ENCODE peak calls at places on chromosomes 6 and 20, in four cellular contexts. B, X, V and M are unnamed samples.

GRCh38 chr20:63955846-63956663 is at the start of gene UCKL1:
- DNase-seq in B (peak; percentile 92), V (peak; percentile 52), X (peak; percentile 66), M (peak; percentile 83)

GRCh38 chr20:58237318-58238182 is 9.1 kb upstream of the ANKRD60 start:
- DNase-seq in B (no peak), V (no peak), X (no peak), M (no peak)

GRCh38 chr20:35702051-35702823 is 3.0 kb downstream of the ROMO1 start:
- DNase-seq in B (no peak), X (no peak), V (no peak), M (no peak)

GRCh38 chr20:25338112-25339023 is 52.3 kb downstream of the ABHD12 start:
- DNase-seq in B (no peak), V (no peak), X (no peak), M (no peak)

GRCh38 chr6:31575335-31575901 is at the start of gene TNF:
- DNase-seq in B (peak; percentile 83), X (no peak), V (no peak), M (no peak)

GRCh38 chr6:127458817-127459216 is 372 bp downstream of the KIAA0408 start:
- DNase-seq in B (no peak), V (no peak), X (no peak), M (no peak)

GRCh38 chr20:1823421-1823892 is 71.8 kb upstream of the SIRPA start:
- DNase-seq in X (no peak), B (no peak), V (no peak), M (no peak)

GRCh38 chr20:58650181-58650775 is 805 bp upstream of the STX16 start:
- DNase-seq in V (no peak), X (no peak), B (peak; percentile 51), M (no peak)

GRCh38 chr6:159939591-159940016 is 29.3 kb upstream of the IGF2R start:
- DNase-seq in X (no peak), V (no peak), B (no peak), M (no peak)

GRCh38 chr6:68313911-68314310 is 321.2 kb upstream of the ADGRB3 start:
- DNase-seq in B (no peak), V (no peak), X (no peak), M (no peak)

GRCh38 chr6:44072452-44072958 is 54.7 kb downstream of the MRPL14 start:
- DNase-seq in X (no peak), B (no peak), V (no peak), M (no peak)

GRCh38 chr20:64102647-64103354 is 4.6 kb downstream of the NPBWR2 start:
- DNase-seq in X (no peak), B (no peak), V (no peak), M (no peak)

GRCh38 chr20:16621435-16622141 is 48.3 kb upstream of the KIF16B start:
- DNase-seq in V (no peak), B (no peak), X (no peak), M (no peak)

GRCh38 chr6:68716605-68717004 is 81.5 kb downstream of the ADGRB3 start:
- DNase-seq in V (no peak), X (no peak), B (no peak), M (no peak)

GRCh38 chr6:83844170-83844569 is 9.0 kb upstream of the RIPPLY2 start:
- DNase-seq in X (no peak), B (no peak), V (no peak), M (no peak)

GRCh38 chr6:16623029-16623653 is 138.1 kb downstream of the ATXN1 start:
- DNase-seq in B (no peak), X (no peak), V (no peak), M (no peak)

GRCh38 chr6:109595998-109596397 is 95.0 kb downstream of the AK9 start:
- DNase-seq in X (peak; percentile 33), V (no peak), B (no peak), M (peak; percentile 2)

GRCh38 chr6:12761376-12762115 is 45.0 kb downstream of the PHACTR1 start:
- DNase-seq in V (no peak), X (peak; percentile 11), B (no peak), M (no peak)

GRCh38 chr6:53295176-53295575 is 53.6 kb downstream of the ELOVL5 start:
- DNase-seq in X (no peak), B (no peak), V (no peak), M (no peak)